ENCODE peak calls at places on chromosomes 1 and 21, in seven cellular contexts. B is cardiac muscle cell, Z is MM.1S, M is heart left ventricle, L is ovary, P is osteoblast, O is left ventricle myocardium inferior. T is an unnamed sample.

GRCh38 chr1:243354511-243355153 is 98.8 kb downstream of the SDCCAG8 start:
- DNase-seq in Z (peak; percentile 22), B (no peak), P (peak; percentile 68), M (no peak), L (no peak), O (no peak), T (no peak)

GRCh38 chr1:33930346-33931114 is 66.7 kb downstream of the HMGB4 start:
- DNase-seq in Z (no peak), L (no peak), P (peak; percentile 74), B (no peak), M (no peak), O (no peak), T (no peak)

GRCh38 chr1:187018291-187018690 is 189.5 kb downstream of the PLA2G4A start:
- DNase-seq in L (no peak), O (no peak), Z (no peak), M (no peak), P (no peak), B (no peak), T (no peak)

GRCh38 chr1:193348126-193349045 is 162.0 kb upstream of the B3GALT2 start:
- DNase-seq in O (no peak), B (no peak), P (no peak), L (no peak), M (no peak), Z (no peak), T (no peak)

GRCh38 chr21:44300262-44300959 is 558 bp downstream of the PFKL start:
- DNase-seq in L (peak; percentile 77), Z (peak; percentile 80), P (peak; percentile 100), B (peak; percentile 71), M (peak; percentile 86), O (peak; percentile 81), T (peak; percentile 90)

GRCh38 chr1:177915641-177916040 is 54.2 kb downstream of the SEC16B start:
- DNase-seq in P (no peak), L (no peak), O (no peak), Z (no peak), M (no peak), B (no peak), T (no peak)

GRCh38 chr1:174262747-174263241 is 103.5 kb downstream of the RABGAP1L start:
- DNase-seq in L (no peak), M (no peak), B (peak; percentile 59), O (no peak), Z (peak; percentile 71), P (no peak), T (no peak)

GRCh38 chr1:14733053-14733778 is 134.7 kb downstream of the KAZN start:
- DNase-seq in P (peak; percentile 90), L (no peak), B (peak; percentile 28), Z (peak; percentile 40), M (no peak), O (no peak), T (peak; percentile 6)

GRCh38 chr1:29180497-29181412 is 945 bp downstream of the SRSF4 start:
- DNase-seq in Z (peak; percentile 69), M (no peak), L (no peak), B (no peak), O (no peak), P (peak; percentile 77), T (no peak)

GRCh38 chr1:67739361-67739760 is 54.4 kb downstream of the GADD45A start:
- DNase-seq in L (no peak), O (no peak), M (no peak), Z (no peak), B (no peak), P (no peak), T (no peak)

GRCh38 chr1:47761201-47761930 is 235.8 kb downstream of the TRABD2B start:
- DNase-seq in B (no peak), Z (no peak), M (no peak), P (no peak), O (no peak), L (no peak), T (no peak)

GRCh38 chr1:12711421-12712005 is 4.4 kb upstream of the AADACL3 start:
- DNase-seq in L (no peak), P (no peak), Z (no peak), M (no peak), O (no peak), B (no peak), T (no peak)

GRCh38 chr1:219784660-219785391 is 143.5 kb downstream of the SLC30A10 start:
- DNase-seq in O (no peak), B (no peak), P (no peak), L (no peak), M (no peak), Z (no peak), T (no peak)

GRCh38 chr1:111649648-111650047 is 30.1 kb downstream of the RAP1A start:
- DNase-seq in O (no peak), P (no peak), M (no peak), B (no peak), L (no peak), Z (no peak), T (no peak)

GRCh38 chr21:31924548-31924947 is 51.7 kb downstream of the HUNK start:
- DNase-seq in M (no peak), P (no peak), O (no peak), L (no peak), Z (no peak), B (no peak), T (no peak)

GRCh38 chr1:167820684-167821355 is 93.1 kb downstream of the ADCY10 start:
- DNase-seq in P (no peak), M (no peak), B (no peak), O (no peak), L (no peak), Z (no peak), T (no peak)

GRCh38 chr1:167821969-167822685 is 91.8 kb downstream of the ADCY10 start:
- DNase-seq in M (no peak), L (no peak), B (no peak), P (no peak), Z (no peak), O (no peak), T (no peak)

GRCh38 chr1:167824163-167824794 is 89.7 kb downstream of the ADCY10 start:
- DNase-seq in M (no peak), O (no peak), P (peak; percentile 69), Z (no peak), L (no peak), B (no peak), T (no peak)

GRCh38 chr1:167821356-167821685 is 92.6 kb downstream of the ADCY10 start:
- DNase-seq in B (no peak), Z (no peak), O (no peak), P (no peak), L (no peak), M (no peak), T (no peak)

DNA sequence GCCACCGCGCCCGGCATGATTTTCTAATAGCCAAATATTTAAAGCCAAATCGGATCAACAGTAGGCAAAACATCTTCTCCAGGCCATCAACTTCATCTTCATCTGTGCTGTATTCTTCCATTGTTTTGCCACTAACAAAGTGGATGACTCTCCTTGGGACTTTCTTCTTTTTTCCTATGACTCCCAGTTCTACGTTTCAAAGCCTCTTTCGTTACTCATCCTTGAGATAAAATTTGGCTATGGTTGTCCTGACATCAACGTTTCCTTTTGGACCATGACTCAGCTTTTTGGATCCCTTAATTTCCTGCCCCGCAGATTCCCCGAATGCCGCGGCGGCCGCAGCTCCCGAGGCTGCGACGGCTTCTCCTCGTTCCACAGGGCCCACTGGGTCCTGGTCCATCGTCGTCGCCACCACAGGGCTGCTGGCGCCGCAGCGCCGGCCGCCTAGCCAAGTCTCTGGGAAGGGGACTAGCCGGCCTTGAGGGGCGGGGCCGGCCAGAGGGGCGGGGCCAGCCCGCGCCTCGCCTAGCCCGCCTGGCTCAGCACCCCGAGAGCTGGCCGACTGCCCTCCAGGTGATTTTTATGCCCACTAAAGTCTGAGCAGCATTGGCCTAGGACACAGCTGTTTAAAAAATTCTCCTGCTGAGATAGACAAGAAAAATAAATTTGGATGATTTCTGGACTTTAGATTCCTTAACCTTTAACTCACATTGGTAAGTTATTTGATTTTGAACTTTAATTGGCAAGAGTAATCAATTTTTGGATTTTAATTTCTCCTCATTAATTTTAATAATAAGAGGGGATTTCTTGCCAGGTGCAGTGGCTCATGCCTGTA is 93.9 kb downstream of the ADCY10 start:
- DNase-seq in L (peak; percentile 82), M (peak; percentile 82), Z (peak; percentile 37), O (peak; percentile 76), B (peak; percentile 67), P (peak; percentile 93), T (peak; percentile 83)
- H3K4me3 ChIP-seq in L (peak overlapping the region; percentile 36), M (peak overlapping the region; percentile 46), Z (peak overlapping the region; percentile 44), O (peak overlapping the region; percentile 60), B (no peak overlapping the region), P (peak overlapping the region; percentile 45), T (no peak overlapping the region)

DNA sequence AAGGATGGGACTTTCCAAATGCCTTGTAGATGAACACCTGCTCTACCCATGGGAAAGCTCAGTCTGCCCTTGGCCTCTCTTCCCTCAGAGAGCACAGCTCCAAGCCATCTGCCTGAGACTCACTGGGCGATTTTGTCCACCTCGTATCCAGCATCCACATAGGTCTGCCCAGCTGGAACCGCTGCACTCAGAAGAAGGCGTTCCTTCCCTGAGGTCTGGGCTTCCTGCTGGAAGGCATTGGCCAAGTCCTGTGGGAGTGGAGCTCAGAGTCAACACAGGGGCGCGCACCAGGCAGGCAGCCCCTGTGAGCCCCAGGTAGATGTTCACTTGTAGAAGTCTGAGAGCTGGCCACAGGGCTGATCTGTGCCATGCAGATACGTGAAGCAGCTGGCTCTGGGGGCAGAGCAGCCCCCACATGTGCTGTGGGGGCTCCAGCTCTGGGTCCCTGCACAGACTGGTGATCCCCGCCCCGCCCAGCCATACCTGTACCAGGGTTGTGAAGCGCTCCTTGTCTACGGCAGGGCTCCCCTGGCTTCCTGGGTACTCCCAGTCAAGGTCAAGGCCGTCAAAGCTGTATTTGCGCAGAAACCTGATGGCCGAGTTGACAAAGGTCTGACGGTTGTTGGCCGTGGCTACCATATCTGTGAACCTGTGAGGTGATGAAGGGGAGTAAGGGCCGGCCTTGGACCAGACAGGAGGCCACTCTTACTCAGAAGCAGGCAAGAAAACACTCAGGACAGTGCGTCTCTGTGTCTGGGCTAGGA is 6.3 kb downstream of the CHIT1 start:
- DNase-seq in P (no peak), B (no peak), O (no peak), Z (no peak), L (no peak), M (no peak), T (no peak)
- H3K9me3 ChIP-seq in P (no peaks in the 10 kb centered on the region), B (no peaks in the 10 kb centered on the region), O (no peaks in the 10 kb centered on the region), Z (no peaks in the 10 kb centered on the region), L (no peaks in the 10 kb centered on the region), M (no peaks in the 10 kb centered on the region), T (no peaks in the 10 kb centered on the region)

DNA sequence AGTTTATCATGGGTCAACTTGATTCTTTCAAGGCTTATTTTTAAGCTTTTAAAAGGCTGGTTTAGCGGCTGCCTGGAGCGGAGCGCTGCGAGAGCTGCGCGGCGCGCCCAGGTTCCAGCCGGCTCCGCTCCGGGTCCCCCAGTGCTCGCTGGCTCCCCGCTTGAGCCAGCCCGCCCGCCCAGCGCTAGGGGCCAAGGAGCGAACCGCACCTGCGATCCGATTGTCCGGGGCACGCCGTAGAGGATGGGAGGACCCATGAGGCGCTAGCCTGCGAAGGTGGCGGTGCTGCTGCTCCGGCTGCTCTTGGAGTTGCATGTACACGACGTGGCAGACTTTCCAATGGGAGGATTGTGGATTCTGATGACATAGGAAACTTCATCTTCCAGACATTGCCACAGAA is 9.9 kb upstream of the CFHR4 start:
- DNase-seq in Z (no peak), L (peak; percentile 15), O (no peak), P (peak; percentile 62), M (no peak), B (peak; percentile 34), T (no peak)
- TF ChIP-seq CTCF in Z (no peak), L (no peak), O (no peak), P (no peak), M (no peak), B (no peak), T (no peak)

DNA sequence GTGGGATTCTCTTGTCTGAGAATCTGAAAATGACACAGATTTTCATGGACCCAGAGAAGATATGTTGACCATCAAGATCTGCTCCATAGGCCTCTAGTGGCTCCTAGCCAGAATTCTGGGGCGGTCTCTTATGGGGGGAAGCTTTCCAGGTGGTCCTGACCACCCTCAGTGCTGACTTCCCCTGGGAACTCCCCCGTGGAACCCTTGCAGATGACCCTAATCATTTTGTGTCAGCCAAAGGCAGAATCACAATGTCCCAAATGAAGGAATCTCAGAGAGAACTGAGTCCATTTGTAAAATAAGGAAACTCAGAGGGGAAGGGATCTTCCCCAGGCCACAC is 3.6 kb downstream of the HEYL start:
- DNase-seq in O (no peak), B (no peak), Z (no peak), M (no peak), L (no peak), P (peak; percentile 76), T (no peak)
- H3K4me3 ChIP-seq in O (peak overlapping the region; percentile 76), B (no peak overlapping the region), Z (no peak overlapping the region), M (peak overlapping the region; percentile 91), L (no peak overlapping the region), P (no peak overlapping the region), T (no peak overlapping the region)